ENCODE peak calls at places on chromosomes 11 and 22, in eight cellular contexts. C is ovary, F is HCT116, E is dorsolateral prefrontal cortex, B is stomach, A is nephron progenitor cell, W is lung, K is esophagus squamous epithelium. N is an unnamed sample.

GRCh38 chr22:31586137-31586920 is 75.7 kb downstream of the PISD start:
- DNase-seq in W (no peak), E (no peak), C (no peak), K (no peak), F (no peak), B (no peak), A (no peak), N (no peak)

GRCh38 chr11:27933992-27934829 is 173.7 kb downstream of the KIF18A start:
- DNase-seq in F (peak; percentile 98), A (peak; percentile 4), K (no peak), E (no peak), C (no peak), W (no peak), B (no peak), N (no peak)

GRCh38 chr11:56782167-56782847 is 33.8 kb upstream of the OR9G4 start:
- DNase-seq in C (no peak), B (no peak), F (no peak), A (no peak), E (no peak), K (no peak), W (no peak), N (no peak)

GRCh38 chr11:19962795-19963163 is 197.5 kb downstream of the DBX1 start:
- DNase-seq in B (no peak), W (no peak), A (no peak), F (no peak), E (no peak), C (no peak), K (no peak), N (no peak)

GRCh38 chr11:2797181-2797711 is 88.3 kb downstream of the CDKN1C start:
- DNase-seq in B (peak; percentile 19), W (no peak), A (no peak), C (peak; percentile 10), E (no peak), F (no peak), K (no peak), N (peak; percentile 4)

GRCh38 chr11:35066783-35067476 is 72.0 kb upstream of the CD44 start:
- DNase-seq in C (no peak), W (no peak), F (no peak), A (no peak), E (no peak), K (no peak), B (no peak), N (no peak)

GRCh38 chr11:61486779-61487178 is 21.8 kb upstream of the LRRC10B start:
- DNase-seq in A (no peak), E (no peak), F (no peak), K (no peak), B (no peak), C (no peak), W (no peak), N (no peak)

GRCh38 chr11:58395581-58395980 is 11.1 kb downstream of the OR5B3 start:
- DNase-seq in W (no peak), B (no peak), A (no peak), C (no peak), F (no peak), E (no peak), K (no peak), N (no peak)

GRCh38 chr11:117096140-117096972 is 1.9 kb downstream of the SIK3 start:
- DNase-seq in A (no peak), W (no peak), F (no peak), B (no peak), E (peak; percentile 58), C (no peak), K (no peak), N (no peak)

GRCh38 chr22:39318507-39319283 is 728 bp downstream of the RPL3 start:
- DNase-seq in A (no peak), B (no peak), C (no peak), E (no peak), F (no peak), K (no peak), W (no peak), N (no peak)

GRCh38 chr11:78476066-78476465 is 58.4 kb upstream of the GAB2 start:
- DNase-seq in K (no peak), F (no peak), C (no peak), W (no peak), B (peak; percentile 47), A (no peak), E (no peak), N (no peak)

DNA sequence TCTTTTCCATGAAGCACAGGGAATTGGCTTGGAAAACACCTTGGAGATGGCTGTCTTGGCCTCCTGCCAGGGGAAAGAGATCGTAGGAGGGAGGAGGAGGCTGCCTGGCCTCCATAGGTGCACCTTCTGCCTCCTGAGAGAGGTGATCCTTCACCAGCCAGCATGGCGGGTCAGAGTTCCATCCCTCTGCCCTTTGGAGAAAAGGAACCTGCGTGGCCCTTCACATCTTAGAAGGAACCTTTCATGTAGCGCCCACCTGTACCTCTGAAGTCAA is 58.2 kb upstream of the DRD2 start:
- DNase-seq in F (no peak), C (no peak), E (no peak), W (no peak), A (no peak), B (no peak), K (no peak), N (no peak)
- TF ChIP-seq CTCF in F (no peak), C (no peak), E (no peak), W (no peak), A (no peak), B (no peak), K (no peak), N (no peak)

GRCh38 chr11:125942276-125942611 is 3.6 kb upstream of the VSIG10L2 start:
- DNase-seq in E (no peak), K (no peak), A (no peak), C (no peak), W (no peak), B (no peak), F (no peak), N (no peak)
- TF ChIP-seq CTCF in E (no peak), K (no peak), A (no peak), C (no peak), W (no peak), B (no peak), F (no peak), N (peak; percentile 3)

DNA sequence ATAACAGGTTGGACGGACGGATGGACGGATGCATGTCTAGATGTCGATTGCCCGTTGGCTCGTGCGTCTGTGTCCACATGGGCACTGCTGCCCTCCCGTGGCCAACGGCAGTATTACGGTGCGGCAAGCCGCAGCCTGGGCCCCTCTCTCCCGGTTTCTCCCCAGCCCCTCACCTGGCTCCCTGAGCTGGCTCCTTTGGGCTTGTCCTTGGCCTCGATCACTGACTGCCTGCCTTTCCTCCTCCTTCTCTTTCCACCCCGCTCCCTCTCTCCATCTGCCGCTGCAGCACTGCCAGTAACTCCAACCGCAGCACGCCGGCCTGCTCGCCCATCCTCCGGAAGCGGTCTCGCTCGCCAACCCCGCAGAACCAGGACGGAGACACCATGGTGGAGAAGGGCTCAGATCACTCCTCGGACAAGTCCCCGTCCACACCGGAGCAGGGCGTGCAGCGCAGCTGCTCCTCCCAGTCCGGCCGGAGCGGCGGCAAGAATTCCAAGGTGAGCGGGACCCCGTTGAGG is 77.3 kb downstream of the SCN3B start:
- DNase-seq in C (peak; percentile 68), K (no peak), E (peak; percentile 72), A (peak; percentile 91), B (peak; percentile 76), F (peak; percentile 15), W (peak; percentile 65), N (peak; percentile 92)
- TF ChIP-seq CTCF in C (peak; percentile 88), K (peak; percentile 81), E (peak; percentile 95), A (peak; percentile 94), B (peak; percentile 60), F (peak; percentile 74), W (peak; percentile 76), N (peak; percentile 97)

GRCh38 chr11:64148917-64149617 is 16.8 kb downstream of the MACROD1 start:
- DNase-seq in F (no peak), B (no peak), A (no peak), W (no peak), E (no peak), C (no peak), K (no peak), N (no peak)
- TF ChIP-seq CTCF in F (no peak), B (no peak), A (peak; percentile 13), W (no peak), E (peak; percentile 48), C (no peak), K (no peak), N (peak; percentile 54)